ENCODE peak calls at places on chromosome 4, in four cellular contexts. G is K562, N is GM12891, M is GM12878. E is an unnamed sample.

GRCh38 chr4:20026456-20026855 is 225.2 kb upstream of the SLIT2 start:
- DNase-seq in G (no peak), N (no peak), M (no peak), E (no peak)

GRCh38 chr4:8544282-8544681 is 35.9 kb upstream of the GPR78 start:
- DNase-seq in G (no peak), N (no peak), M (no peak), E (no peak)

GRCh38 chr4:78613522-78614311 is 62.1 kb downstream of the ANXA3 start:
- DNase-seq in G (peak), N (no peak), M (peak), E (no peak)

GRCh38 chr4:42733380-42733779 is 76.5 kb upstream of the ATP8A1 start:
- DNase-seq in G (no peak), N (no peak), M (no peak), E (no peak)

GRCh38 chr4:147733614-147734344 is 1.9 kb downstream of the ARHGAP10 start:
- DNase-seq in G (no peak), N (no peak), M (no peak), E (no peak)

GRCh38 chr4:39323836-39324235 is 42.3 kb downstream of the RFC1 start:
- DNase-seq in G (no peak), N (no peak), M (no peak), E (no peak)

GRCh38 chr4:87058272-87059073 is 123.7 kb downstream of the AFF1 start:
- DNase-seq in G (peak), N (no peak), M (no peak), E (no peak)

GRCh38 chr4:182842104-182842600 is 75.0 kb downstream of the DCTD start:
- DNase-seq in G (no peak), N (no peak), M (no peak), E (no peak)

GRCh38 chr4:38028556-38028955 is 68.4 kb downstream of the PTTG2 start:
- DNase-seq in G (no peak), N (no peak), M (no peak), E (no peak)

GRCh38 chr4:110164856-110165255 is 33.6 kb downstream of the ELOVL6 start:
- DNase-seq in G (no peak), N (no peak), M (no peak), E (no peak)

GRCh38 chr4:123479944-123480343 is 83.3 kb downstream of the SPRY1 start:
- DNase-seq in G (no peak), N (no peak), M (no peak), E (peak)

GRCh38 chr4:97317691-97318090 is 825.6 kb downstream of the STPG2 start:
- DNase-seq in G (no peak), N (no peak), M (no peak), E (no peak)

GRCh38 chr4:97106161-97106560 is 1037.1 kb downstream of the STPG2 start:
- DNase-seq in G (no peak), N (no peak), M (no peak), E (no peak)

GRCh38 chr4:173834151-173834550 is 304.1 kb upstream of the HAND2 start:
- DNase-seq in G (no peak), N (no peak), M (no peak), E (no peak)

GRCh38 chr4:19381068-19381467 is 870.6 kb upstream of the SLIT2 start:
- DNase-seq in G (no peak), N (no peak), M (no peak), E (no peak)

GRCh38 chr4:98601719-98602118 is 56.7 kb downstream of the TSPAN5 start:
- DNase-seq in G (no peak), N (no peak), M (no peak), E (no peak)

GRCh38 chr4:140395668-140396067 is 22.2 kb downstream of the SCOC start:
- DNase-seq in G (no peak), N (no peak), M (no peak), E (no peak)

GRCh38 chr4:173289351-173289725 is 44.8 kb downstream of the HMGB2 start:
- DNase-seq in G (no peak), N (no peak), M (no peak), E (peak)

GRCh38 chr4:5821665-5822358 is 71.1 kb downstream of the CRMP1 start:
- DNase-seq in G (peak), N (no peak), M (no peak), E (no peak)

GRCh38 chr4:88672987-88673386 is 24.6 kb downstream of the NAP1L5 start:
- DNase-seq in G (peak), N (no peak), M (no peak), E (no peak)

GRCh38 chr4:1842993-1843448 is 12.9 kb downstream of the LETM1 start:
- DNase-seq in G (no peak), N (no peak), M (no peak), E (no peak)
- TF ChIP-seq SPI1 in G (no peak), N (no peak), M (no peak), E (no peak)

GRCh38 chr4:113436360-113436759 is 325.2 kb downstream of the CAMK2D start:
- DNase-seq in G (no peak), N (no peak), M (no peak), E (no peak)
- TF ChIP-seq SPI1 in G (no peak), N (no peak), M (no peak), E (no peak)

GRCh38 chr4:36388710-36389109 is 107.3 kb downstream of the DTHD1 start:
- DNase-seq in G (no peak), N (no peak), M (no peak), E (no peak)

GRCh38 chr4:36386691-36387090 is 105.3 kb downstream of the DTHD1 start:
- DNase-seq in G (no peak), N (no peak), M (no peak), E (no peak)

GRCh38 chr4:36392049-36392448 is 110.6 kb downstream of the DTHD1 start:
- DNase-seq in G (no peak), N (no peak), M (no peak), E (no peak)

GRCh38 chr4:36385951-36386561 is 104.6 kb downstream of the DTHD1 start:
- DNase-seq in G (no peak), N (peak), M (peak), E (peak)
- TF ChIP-seq SPI1 in G (no peak), N (peak), M (peak), E (peak)

GRCh38 chr4:119628281-119629141 is at the start of gene PDE5A:
- DNase-seq in G (peak), N (peak), M (no peak), E (peak)
- TF ChIP-seq SPI1 in G (no peak), N (no peak), M (no peak), E (no peak)

DNA sequence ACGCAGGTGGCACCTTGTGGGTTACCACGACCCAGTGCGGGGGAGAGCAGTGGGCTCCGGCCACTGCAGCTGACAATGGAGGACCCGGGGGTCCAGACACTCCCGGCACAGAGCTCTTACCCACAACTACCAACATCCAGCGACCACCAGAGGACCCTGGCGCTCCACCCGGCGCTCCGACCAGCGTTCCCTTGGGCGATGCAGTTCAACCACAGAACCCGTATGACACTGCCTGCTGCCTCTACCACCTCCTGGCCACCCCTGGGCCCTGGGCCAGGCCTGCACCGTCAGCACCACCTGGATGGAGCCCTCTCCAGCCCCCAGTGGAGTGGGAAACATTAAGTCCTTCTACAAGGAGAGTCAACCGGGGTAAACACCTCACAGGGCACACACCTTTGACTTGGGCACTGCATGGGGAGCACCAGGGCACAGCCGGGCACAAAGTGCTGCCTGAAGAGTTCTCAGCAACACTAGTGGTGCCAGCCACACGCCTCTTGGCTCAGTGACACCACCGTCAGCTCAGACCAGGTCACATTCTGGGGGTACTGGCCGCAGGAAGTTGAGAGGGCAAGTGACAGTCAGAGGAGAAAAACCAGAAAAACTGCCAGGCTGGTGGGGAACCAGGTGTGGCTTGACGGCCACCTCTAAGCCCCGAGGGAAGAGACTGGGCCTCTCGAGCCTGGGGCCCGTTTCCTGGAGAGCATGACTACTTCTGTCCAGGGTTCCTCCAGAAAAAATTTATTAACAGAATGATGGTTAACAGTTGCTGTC is 2.6 kb downstream of the CTBP1 start:
- DNase-seq in G (peak), N (peak), M (no peak), E (peak)
- TF ChIP-seq SPI1 in G (no peak), N (no peak), M (no peak), E (no peak)

DNA sequence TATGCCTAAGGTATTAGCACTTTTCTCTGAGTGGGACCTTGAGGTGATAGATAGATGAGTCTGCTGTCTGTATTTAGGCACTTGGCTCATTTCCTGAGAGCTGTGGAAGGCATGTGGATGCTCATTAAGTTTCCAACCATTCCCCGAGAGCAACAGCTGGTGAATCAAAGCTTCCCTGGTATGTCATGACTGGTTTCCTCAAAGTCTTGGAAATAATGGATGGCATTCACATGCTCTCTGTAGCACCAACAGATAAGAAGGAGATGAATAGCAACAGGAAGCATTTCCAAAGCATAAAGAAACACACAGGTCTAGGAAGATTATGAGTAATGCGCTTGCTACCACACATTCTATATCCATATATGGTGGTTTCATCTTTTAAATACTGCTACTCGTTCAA is 118.3 kb upstream of the ETNPPL start:
- DNase-seq in G (no peak), N (no peak), M (no peak), E (no peak)
- TF ChIP-seq SPI1 in G (no peak), N (no peak), M (no peak), E (no peak)

DNA sequence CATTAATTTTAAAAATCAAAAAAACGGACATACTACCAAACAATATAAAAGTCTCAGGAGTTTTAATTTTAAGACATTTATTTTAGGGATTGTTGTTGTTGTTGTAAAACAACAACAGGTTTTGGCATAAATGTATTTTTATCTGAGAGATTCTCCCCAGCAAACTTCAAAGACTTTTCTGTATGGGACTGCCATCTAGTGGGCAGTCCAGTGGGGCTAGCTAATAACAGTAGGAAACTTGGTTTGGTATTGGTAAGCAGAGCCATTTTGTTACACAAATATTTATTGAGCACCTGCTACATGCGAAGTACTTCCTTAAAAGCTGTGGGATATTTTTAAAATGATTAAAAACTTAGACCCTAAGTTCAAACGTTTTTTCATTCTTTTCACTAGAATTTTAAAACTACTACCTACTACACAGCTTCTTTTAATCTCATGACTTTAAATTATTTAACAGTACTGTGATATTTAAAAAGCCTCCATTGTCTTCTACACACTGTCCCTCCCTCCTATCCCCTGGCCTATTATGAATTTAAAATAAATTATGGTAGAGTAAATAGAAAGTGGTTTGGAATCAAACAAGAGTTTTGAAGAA is 1028.4 kb upstream of the INTU start:
- DNase-seq in G (peak), N (no peak), M (no peak), E (peak)
- TF ChIP-seq SPI1 in G (no peak), N (no peak), M (no peak), E (no peak)